ENCODE peak calls at places on chromosomes 6 and 20, in eight cellular contexts. One of them, this sample, is unnamed. For H3K4me1, the result is how much of the 10 kb centered on the place peaks cover.

GRCh38 chr20:25277051-25277801 is 29.3 kb downstream of the PYGB start:
- DNase-seq in CD4-positive, CD25-positive, alpha-beta regulatory T cell: no peak
- DNase-seq in H9: no peak
- DNase-seq in naive thymus-derived CD4-positive, alpha-beta T cell: no peak
- DNase-seq in HCT116: no peak
- DNase-seq in left lung: peak
- DNase-seq in breast epithelium: peak
- DNase-seq in CD8-positive, alpha-beta T cell: no peak
- DNase-seq in this sample: no peak

GRCh38 chr20:10696650-10697049 is 22.9 kb upstream of the JAG1 start:
- DNase-seq in CD4-positive, CD25-positive, alpha-beta regulatory T cell: no peak
- DNase-seq in H9: peak
- DNase-seq in naive thymus-derived CD4-positive, alpha-beta T cell: no peak
- DNase-seq in HCT116: no peak
- DNase-seq in left lung: no peak
- DNase-seq in breast epithelium: no peak
- DNase-seq in CD8-positive, alpha-beta T cell: no peak
- DNase-seq in this sample: no peak

GRCh38 chr6:19715166-19715558 is 122.0 kb upstream of the ID4 start:
- DNase-seq in CD4-positive, CD25-positive, alpha-beta regulatory T cell: no peak
- DNase-seq in H9: peak
- DNase-seq in naive thymus-derived CD4-positive, alpha-beta T cell: no peak
- DNase-seq in HCT116: no peak
- DNase-seq in left lung: no peak
- DNase-seq in breast epithelium: no peak
- DNase-seq in CD8-positive, alpha-beta T cell: no peak
- DNase-seq in this sample: peak

GRCh38 chr20:9617062-9617461 is 102.7 kb downstream of the LAMP5 start:
- DNase-seq in CD4-positive, CD25-positive, alpha-beta regulatory T cell: peak
- DNase-seq in H9: peak
- DNase-seq in naive thymus-derived CD4-positive, alpha-beta T cell: peak
- DNase-seq in HCT116: peak
- DNase-seq in left lung: peak
- DNase-seq in breast epithelium: no peak
- DNase-seq in CD8-positive, alpha-beta T cell: peak
- DNase-seq in this sample: no peak

GRCh38 chr20:5797843-5798462 is 47.8 kb downstream of the SHLD1 start:
- DNase-seq in CD4-positive, CD25-positive, alpha-beta regulatory T cell: no peak
- DNase-seq in H9: no peak
- DNase-seq in naive thymus-derived CD4-positive, alpha-beta T cell: no peak
- DNase-seq in HCT116: no peak
- DNase-seq in left lung: no peak
- DNase-seq in breast epithelium: no peak
- DNase-seq in CD8-positive, alpha-beta T cell: no peak
- DNase-seq in this sample: no peak

GRCh38 chr6:108661430-108661829 is 100.7 kb downstream of the FOXO3 start:
- DNase-seq in CD4-positive, CD25-positive, alpha-beta regulatory T cell: no peak
- DNase-seq in H9: no peak
- DNase-seq in naive thymus-derived CD4-positive, alpha-beta T cell: no peak
- DNase-seq in HCT116: no peak
- DNase-seq in left lung: no peak
- DNase-seq in breast epithelium: no peak
- DNase-seq in CD8-positive, alpha-beta T cell: no peak
- DNase-seq in this sample: no peak

GRCh38 chr6:3882865-3883264 is 33.7 kb downstream of the FAM50B start:
- DNase-seq in CD4-positive, CD25-positive, alpha-beta regulatory T cell: no peak
- DNase-seq in H9: no peak
- DNase-seq in naive thymus-derived CD4-positive, alpha-beta T cell: no peak
- DNase-seq in HCT116: no peak
- DNase-seq in left lung: no peak
- DNase-seq in breast epithelium: no peak
- DNase-seq in CD8-positive, alpha-beta T cell: no peak
- DNase-seq in this sample: no peak

GRCh38 chr6:90610671-90611542 is 24.0 kb upstream of the MAP3K7 start:
- DNase-seq in CD4-positive, CD25-positive, alpha-beta regulatory T cell: peak
- DNase-seq in H9: peak
- DNase-seq in naive thymus-derived CD4-positive, alpha-beta T cell: peak
- DNase-seq in HCT116: no peak
- DNase-seq in left lung: peak
- DNase-seq in breast epithelium: no peak
- DNase-seq in CD8-positive, alpha-beta T cell: peak
- DNase-seq in this sample: peak

GRCh38 chr6:32847004-32847403 is 3.2 kb upstream of the PSMB8 start:
- DNase-seq in CD4-positive, CD25-positive, alpha-beta regulatory T cell: no peak
- DNase-seq in H9: no peak
- DNase-seq in naive thymus-derived CD4-positive, alpha-beta T cell: no peak
- DNase-seq in HCT116: no peak
- DNase-seq in left lung: no peak
- DNase-seq in breast epithelium: peak
- DNase-seq in CD8-positive, alpha-beta T cell: no peak
- DNase-seq in this sample: no peak

GRCh38 chr6:165308926-165309731 is at the start of gene C6orf118:
- DNase-seq in CD4-positive, CD25-positive, alpha-beta regulatory T cell: no peak
- DNase-seq in H9: peak
- DNase-seq in naive thymus-derived CD4-positive, alpha-beta T cell: no peak
- DNase-seq in HCT116: no peak
- DNase-seq in left lung: peak
- DNase-seq in breast epithelium: no peak
- DNase-seq in CD8-positive, alpha-beta T cell: no peak
- DNase-seq in this sample: no peak

GRCh38 chr6:32252326-32253009 is 28.6 kb upstream of the NOTCH4 start:
- DNase-seq in CD4-positive, CD25-positive, alpha-beta regulatory T cell: no peak
- DNase-seq in H9: no peak
- DNase-seq in naive thymus-derived CD4-positive, alpha-beta T cell: no peak
- DNase-seq in HCT116: no peak
- DNase-seq in left lung: no peak
- DNase-seq in breast epithelium: no peak
- DNase-seq in CD8-positive, alpha-beta T cell: no peak
- DNase-seq in this sample: no peak

GRCh38 chr20:40635990-40636389 is 53.0 kb downstream of the MAFB start:
- DNase-seq in CD4-positive, CD25-positive, alpha-beta regulatory T cell: no peak
- DNase-seq in H9: no peak
- DNase-seq in naive thymus-derived CD4-positive, alpha-beta T cell: no peak
- DNase-seq in HCT116: no peak
- DNase-seq in left lung: no peak
- DNase-seq in breast epithelium: no peak
- DNase-seq in CD8-positive, alpha-beta T cell: no peak
- DNase-seq in this sample: peak

GRCh38 chr6:209432-210103 is 82.7 kb upstream of the DUSP22 start:
- DNase-seq in CD4-positive, CD25-positive, alpha-beta regulatory T cell: peak
- DNase-seq in H9: no peak
- DNase-seq in naive thymus-derived CD4-positive, alpha-beta T cell: no peak
- DNase-seq in HCT116: no peak
- DNase-seq in left lung: no peak
- DNase-seq in breast epithelium: no peak
- DNase-seq in CD8-positive, alpha-beta T cell: no peak
- DNase-seq in this sample: no peak

GRCh38 chr6:118808794-118809668 is 84.9 kb upstream of the ASF1A start:
- DNase-seq in CD4-positive, CD25-positive, alpha-beta regulatory T cell: peak
- DNase-seq in H9: no peak
- DNase-seq in naive thymus-derived CD4-positive, alpha-beta T cell: no peak
- DNase-seq in HCT116: no peak
- DNase-seq in left lung: no peak
- DNase-seq in breast epithelium: no peak
- DNase-seq in CD8-positive, alpha-beta T cell: no peak
- DNase-seq in this sample: no peak

GRCh38 chr6:129593233-129593564 is 116.8 kb downstream of the ARHGAP18 start:
- DNase-seq in CD4-positive, CD25-positive, alpha-beta regulatory T cell: no peak
- DNase-seq in H9: no peak
- DNase-seq in naive thymus-derived CD4-positive, alpha-beta T cell: no peak
- DNase-seq in HCT116: no peak
- DNase-seq in left lung: no peak
- DNase-seq in breast epithelium: no peak
- DNase-seq in CD8-positive, alpha-beta T cell: no peak
- DNase-seq in this sample: no peak

GRCh38 chr6:16108996-16109658 is 19.8 kb upstream of the MYLIP start:
- DNase-seq in CD4-positive, CD25-positive, alpha-beta regulatory T cell: no peak
- DNase-seq in H9: no peak
- DNase-seq in naive thymus-derived CD4-positive, alpha-beta T cell: no peak
- DNase-seq in HCT116: no peak
- DNase-seq in left lung: no peak
- DNase-seq in breast epithelium: no peak
- DNase-seq in CD8-positive, alpha-beta T cell: no peak
- DNase-seq in this sample: no peak

GRCh38 chr20:25077610-25078169 is 4.3 kb downstream of the VSX1 start:
- DNase-seq in CD4-positive, CD25-positive, alpha-beta regulatory T cell: no peak
- DNase-seq in H9: peak
- DNase-seq in naive thymus-derived CD4-positive, alpha-beta T cell: no peak
- DNase-seq in HCT116: no peak
- DNase-seq in left lung: no peak
- DNase-seq in breast epithelium: no peak
- DNase-seq in CD8-positive, alpha-beta T cell: no peak
- DNase-seq in this sample: no peak

GRCh38 chr6:22882581-22882980 is 313.2 kb downstream of the HDGFL1 start:
- DNase-seq in CD4-positive, CD25-positive, alpha-beta regulatory T cell: no peak
- DNase-seq in H9: no peak
- DNase-seq in naive thymus-derived CD4-positive, alpha-beta T cell: no peak
- DNase-seq in HCT116: no peak
- DNase-seq in left lung: no peak
- DNase-seq in breast epithelium: no peak
- DNase-seq in CD8-positive, alpha-beta T cell: no peak
- DNase-seq in this sample: no peak

GRCh38 chr6:68229566-68229965 is 405.5 kb upstream of the ADGRB3 start:
- DNase-seq in CD4-positive, CD25-positive, alpha-beta regulatory T cell: no peak
- DNase-seq in H9: no peak
- DNase-seq in naive thymus-derived CD4-positive, alpha-beta T cell: no peak
- DNase-seq in HCT116: no peak
- DNase-seq in left lung: no peak
- DNase-seq in breast epithelium: no peak
- DNase-seq in CD8-positive, alpha-beta T cell: no peak
- DNase-seq in this sample: no peak

GRCh38 chr6:113847435-113847834 is 9.7 kb upstream of the MARCKS start:
- DNase-seq in CD4-positive, CD25-positive, alpha-beta regulatory T cell: no peak
- DNase-seq in H9: no peak
- DNase-seq in naive thymus-derived CD4-positive, alpha-beta T cell: no peak
- DNase-seq in HCT116: no peak
- DNase-seq in left lung: no peak
- DNase-seq in breast epithelium: no peak
- DNase-seq in CD8-positive, alpha-beta T cell: no peak
- DNase-seq in this sample: peak

GRCh38 chr6:129493396-129493902 is 216.5 kb downstream of the ARHGAP18 start:
- DNase-seq in CD4-positive, CD25-positive, alpha-beta regulatory T cell: no peak
- DNase-seq in H9: no peak
- DNase-seq in naive thymus-derived CD4-positive, alpha-beta T cell: no peak
- DNase-seq in HCT116: peak
- DNase-seq in left lung: no peak
- DNase-seq in breast epithelium: no peak
- DNase-seq in CD8-positive, alpha-beta T cell: no peak
- DNase-seq in this sample: peak

GRCh38 chr20:43003318-43003928 is 186.3 kb downstream of the PTPRT start:
- DNase-seq in CD4-positive, CD25-positive, alpha-beta regulatory T cell: no peak
- DNase-seq in H9: no peak
- DNase-seq in naive thymus-derived CD4-positive, alpha-beta T cell: no peak
- DNase-seq in HCT116: no peak
- DNase-seq in left lung: no peak
- DNase-seq in breast epithelium: no peak
- DNase-seq in CD8-positive, alpha-beta T cell: no peak
- DNase-seq in this sample: no peak

GRCh38 chr6:43299338-43300293 is 1.6 kb downstream of the SLC22A7 start:
- DNase-seq in CD4-positive, CD25-positive, alpha-beta regulatory T cell: no peak
- DNase-seq in H9: no peak
- DNase-seq in naive thymus-derived CD4-positive, alpha-beta T cell: no peak
- DNase-seq in HCT116: no peak
- DNase-seq in left lung: no peak
- DNase-seq in breast epithelium: no peak
- DNase-seq in CD8-positive, alpha-beta T cell: no peak
- DNase-seq in this sample: no peak

DNA sequence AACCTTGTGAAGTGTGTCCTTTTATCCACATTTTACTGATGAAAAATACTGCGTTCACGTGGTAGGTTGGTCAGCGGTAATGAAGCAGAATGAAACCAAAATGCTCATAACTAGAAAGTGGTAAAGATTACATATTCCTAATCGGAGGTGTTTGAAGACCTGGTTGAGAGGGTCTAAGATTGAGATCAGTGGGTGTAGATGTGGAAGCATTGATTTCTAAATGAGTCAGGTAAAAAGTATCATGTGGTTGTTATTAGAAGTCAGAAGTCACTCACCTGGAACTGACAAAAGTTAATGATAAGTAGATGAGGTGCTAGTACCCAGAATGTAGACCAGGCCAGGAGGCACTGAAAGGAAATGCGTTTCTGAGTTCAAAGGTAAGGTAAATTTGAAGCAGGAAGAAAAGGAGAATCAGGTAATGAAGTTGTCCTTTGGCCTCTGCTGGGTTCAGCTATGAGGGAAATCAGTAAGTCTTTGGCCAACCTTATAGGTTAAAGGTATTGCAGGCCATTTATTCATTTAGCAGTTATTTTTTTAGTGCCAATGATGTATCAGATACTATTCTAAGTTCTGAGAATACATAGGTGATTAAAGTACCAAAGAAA is 31.2 kb downstream of the FAM83B start:
- DNase-seq in CD4-positive, CD25-positive, alpha-beta regulatory T cell: no peak
- DNase-seq in H9: no peak
- DNase-seq in naive thymus-derived CD4-positive, alpha-beta T cell: no peak
- DNase-seq in HCT116: no peak
- DNase-seq in left lung: no peak
- DNase-seq in breast epithelium: no peak
- DNase-seq in CD8-positive, alpha-beta T cell: no peak
- DNase-seq in this sample: no peak
- H3K27ac ChIP-seq in CD4-positive, CD25-positive, alpha-beta regulatory T cell: no peak
- H3K27ac ChIP-seq in H9: no peak
- H3K27ac ChIP-seq in naive thymus-derived CD4-positive, alpha-beta T cell: no peak
- H3K27ac ChIP-seq in HCT116: no peak
- H3K27ac ChIP-seq in left lung: no peak
- H3K27ac ChIP-seq in breast epithelium: no peak
- H3K27ac ChIP-seq in CD8-positive, alpha-beta T cell: no peak
- H3K27ac ChIP-seq in this sample: no peak

GRCh38 chr6:166556336-166556735 is 30.1 kb downstream of the RAMACL start:
- DNase-seq in CD4-positive, CD25-positive, alpha-beta regulatory T cell: no peak
- DNase-seq in H9: no peak
- DNase-seq in naive thymus-derived CD4-positive, alpha-beta T cell: no peak
- DNase-seq in HCT116: no peak
- DNase-seq in left lung: no peak
- DNase-seq in breast epithelium: no peak
- DNase-seq in CD8-positive, alpha-beta T cell: no peak
- DNase-seq in this sample: no peak
- H3K4me1 ChIP-seq in CD4-positive, CD25-positive, alpha-beta regulatory T cell: under half
- H3K4me1 ChIP-seq in H9: under half
- H3K4me1 ChIP-seq in naive thymus-derived CD4-positive, alpha-beta T cell: under half
- H3K4me1 ChIP-seq in HCT116: under half
- H3K4me1 ChIP-seq in left lung: under half
- H3K4me1 ChIP-seq in breast epithelium: under half
- H3K4me1 ChIP-seq in CD8-positive, alpha-beta T cell: under half
- H3K4me1 ChIP-seq in this sample: under half

GRCh38 chr20:3818155-3819151 is 1.9 kb upstream of the AP5S1 start:
- DNase-seq in CD4-positive, CD25-positive, alpha-beta regulatory T cell: no peak
- DNase-seq in H9: peak
- DNase-seq in naive thymus-derived CD4-positive, alpha-beta T cell: no peak
- DNase-seq in HCT116: peak
- DNase-seq in left lung: peak
- DNase-seq in breast epithelium: peak
- DNase-seq in CD8-positive, alpha-beta T cell: no peak
- DNase-seq in this sample: no peak
- H3K27ac ChIP-seq in CD4-positive, CD25-positive, alpha-beta regulatory T cell: peak
- H3K27ac ChIP-seq in H9: no peak
- H3K27ac ChIP-seq in naive thymus-derived CD4-positive, alpha-beta T cell: no peak
- H3K27ac ChIP-seq in HCT116: peak
- H3K27ac ChIP-seq in left lung: peak
- H3K27ac ChIP-seq in breast epithelium: peak
- H3K27ac ChIP-seq in CD8-positive, alpha-beta T cell: no peak
- H3K27ac ChIP-seq in this sample: peak

GRCh38 chr6:36976931-36977330 is 9.1 kb downstream of the MTCH1 start:
- DNase-seq in CD4-positive, CD25-positive, alpha-beta regulatory T cell: no peak
- DNase-seq in H9: no peak
- DNase-seq in naive thymus-derived CD4-positive, alpha-beta T cell: no peak
- DNase-seq in HCT116: no peak
- DNase-seq in left lung: no peak
- DNase-seq in breast epithelium: no peak
- DNase-seq in CD8-positive, alpha-beta T cell: no peak
- DNase-seq in this sample: no peak
- H3K4me1 ChIP-seq in CD4-positive, CD25-positive, alpha-beta regulatory T cell: under half
- H3K4me1 ChIP-seq in H9: under half
- H3K4me1 ChIP-seq in naive thymus-derived CD4-positive, alpha-beta T cell: under half
- H3K4me1 ChIP-seq in HCT116: under half
- H3K4me1 ChIP-seq in left lung: under half
- H3K4me1 ChIP-seq in breast epithelium: under half
- H3K4me1 ChIP-seq in CD8-positive, alpha-beta T cell: under half
- H3K4me1 ChIP-seq in this sample: under half

This sample was measured in foreskin keratinocyte.